ENCODE peak calls at places on chromosomes 13 and 19, in five cellular contexts. One of them, this sample, is unnamed.
A peak's percentile ranks its signal among the peaks of the same experiment; 100 is the strongest.

GRCh38 chr19:50695251-50696064 is 24.1 kb downstream of the SHANK1 start:
- DNase-seq in IMR-90: no peak
- DNase-seq in cardiac fibroblast: peak; percentile 10
- DNase-seq in HCT116: no peak
- DNase-seq in HFF-Myc: no peak
- DNase-seq in this sample: no peak

GRCh38 chr13:112998506-112999280 is 29.7 kb downstream of the MCF2L start:
- DNase-seq in IMR-90: no peak
- DNase-seq in cardiac fibroblast: no peak
- DNase-seq in HCT116: no peak
- DNase-seq in HFF-Myc: no peak
- DNase-seq in this sample: no peak

GRCh38 chr13:24097667-24098066 is 62.9 kb upstream of the SPATA13 start:
- DNase-seq in IMR-90: no peak
- DNase-seq in cardiac fibroblast: no peak
- DNase-seq in HCT116: no peak
- DNase-seq in HFF-Myc: no peak
- DNase-seq in this sample: no peak

GRCh38 chr13:45718992-45719391 is 16.9 kb downstream of the CBY2 start:
- DNase-seq in IMR-90: no peak
- DNase-seq in cardiac fibroblast: peak; percentile 7
- DNase-seq in HCT116: no peak
- DNase-seq in HFF-Myc: no peak
- DNase-seq in this sample: no peak

GRCh38 chr19:49533551-49534488 is 6.0 kb downstream of the RCN3 start:
- DNase-seq in IMR-90: peak; percentile 28
- DNase-seq in cardiac fibroblast: peak; percentile 61
- DNase-seq in HCT116: no peak
- DNase-seq in HFF-Myc: no peak
- DNase-seq in this sample: no peak

GRCh38 chr13:28394422-28394821 is 100.5 kb downstream of the FLT1 start:
- DNase-seq in IMR-90: peak; percentile 34
- DNase-seq in cardiac fibroblast: peak; percentile 23
- DNase-seq in HCT116: no peak
- DNase-seq in HFF-Myc: no peak
- DNase-seq in this sample: no peak

GRCh38 chr19:4988770-4989251 is 19.9 kb downstream of the KDM4B start:
- DNase-seq in IMR-90: peak; percentile 88
- DNase-seq in cardiac fibroblast: peak; percentile 70
- DNase-seq in HCT116: no peak
- DNase-seq in HFF-Myc: no peak
- DNase-seq in this sample: no peak

GRCh38 chr13:30113983-30114491 is 193.3 kb downstream of the KATNAL1 start:
- DNase-seq in IMR-90: no peak
- DNase-seq in cardiac fibroblast: no peak
- DNase-seq in HCT116: no peak
- DNase-seq in HFF-Myc: no peak
- DNase-seq in this sample: no peak

GRCh38 chr19:17784201-17785008 is 10.5 kb upstream of the B3GNT3 start:
- DNase-seq in IMR-90: peak; percentile 36
- DNase-seq in cardiac fibroblast: peak; percentile 74
- DNase-seq in HCT116: no peak
- DNase-seq in HFF-Myc: no peak
- DNase-seq in this sample: no peak

GRCh38 chr13:89878904-89879303 is 1468.6 kb upstream of the MIR17HG start:
- DNase-seq in IMR-90: no peak
- DNase-seq in cardiac fibroblast: no peak
- DNase-seq in HCT116: no peak
- DNase-seq in HFF-Myc: no peak
- DNase-seq in this sample: no peak

GRCh38 chr19:6728346-6728745 is 7.9 kb upstream of the C3 start:
- DNase-seq in IMR-90: no peak
- DNase-seq in cardiac fibroblast: no peak
- DNase-seq in HCT116: no peak
- DNase-seq in HFF-Myc: no peak
- DNase-seq in this sample: no peak

GRCh38 chr13:114079601-114080536 is 52.6 kb downstream of the RASA3 start:
- DNase-seq in IMR-90: no peak
- DNase-seq in cardiac fibroblast: no peak
- DNase-seq in HCT116: no peak
- DNase-seq in HFF-Myc: no peak
- DNase-seq in this sample: no peak

GRCh38 chr19:11705474-11705873 is 33.3 kb downstream of the ZNF823 start:
- DNase-seq in IMR-90: no peak
- DNase-seq in cardiac fibroblast: no peak
- DNase-seq in HCT116: no peak
- DNase-seq in HFF-Myc: no peak
- DNase-seq in this sample: no peak

GRCh38 chr19:55314396-55314795 is 10.7 kb downstream of the TMEM150B start:
- DNase-seq in IMR-90: no peak
- DNase-seq in cardiac fibroblast: no peak
- DNase-seq in HCT116: no peak
- DNase-seq in HFF-Myc: no peak
- DNase-seq in this sample: no peak

GRCh38 chr13:23469901-23470525 is 36.5 kb upstream of the SACS start:
- DNase-seq in IMR-90: peak; percentile 83
- DNase-seq in cardiac fibroblast: no peak
- DNase-seq in HCT116: no peak
- DNase-seq in HFF-Myc: peak; percentile 89
- DNase-seq in this sample: no peak

DNA sequence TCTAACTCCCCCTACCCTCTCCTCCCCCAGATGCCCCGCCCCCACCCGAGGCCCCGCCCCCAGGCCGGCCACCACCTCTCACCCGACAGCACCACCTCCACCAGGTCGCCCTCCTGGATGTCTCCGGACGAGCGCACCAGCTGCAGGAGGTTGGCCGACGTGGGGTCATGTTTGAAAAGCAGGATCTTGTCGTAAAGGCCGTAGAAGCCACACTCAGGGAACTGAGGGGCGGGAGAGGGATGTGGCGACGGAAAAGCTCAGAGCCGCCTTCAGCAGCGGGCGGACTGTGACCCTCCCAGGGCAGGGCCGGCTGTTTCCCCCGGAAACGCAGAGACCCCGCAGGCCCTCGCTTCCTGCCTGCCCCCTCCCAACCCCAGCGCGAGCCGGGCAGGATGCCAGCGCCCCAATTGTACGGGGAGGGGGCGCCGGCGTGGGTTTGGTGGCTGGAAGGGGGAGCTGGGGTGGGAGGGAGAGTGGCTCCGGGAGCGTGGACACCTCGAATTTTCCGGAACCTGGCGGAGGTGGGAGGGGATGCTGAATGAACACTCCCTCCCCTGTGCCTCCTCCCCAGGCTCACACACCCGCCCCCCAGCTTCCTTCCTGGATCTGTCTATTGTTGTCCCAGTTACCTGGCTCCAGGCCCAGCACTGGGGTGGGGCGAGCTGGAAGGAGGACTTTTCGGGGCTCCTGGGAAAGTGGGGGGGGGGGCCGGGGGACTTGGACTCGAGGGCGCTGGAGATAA is 3.0 kb downstream of the PRKD2 start:
- DNase-seq in IMR-90: peak; percentile 63
- DNase-seq in cardiac fibroblast: peak; percentile 91
- DNase-seq in HCT116: peak; percentile 70
- DNase-seq in HFF-Myc: peak; percentile 54
- DNase-seq in this sample: no peak
- H3K4me3 ChIP-seq in IMR-90: peak overlapping the region; percentile 42
- H3K4me3 ChIP-seq in cardiac fibroblast: peak overlapping the region; percentile 69
- H3K4me3 ChIP-seq in HCT116: peak overlapping the region; percentile 82
- H3K4me3 ChIP-seq in HFF-Myc: peak overlapping the region; percentile 76
- H3K4me3 ChIP-seq in this sample: peak overlapping the region; percentile 55

GRCh38 chr19:34275705-34276104 is 21.4 kb downstream of the GARRE1 start:
- DNase-seq in IMR-90: no peak
- DNase-seq in cardiac fibroblast: no peak
- DNase-seq in HCT116: no peak
- DNase-seq in HFF-Myc: no peak
- DNase-seq in this sample: no peak
- TF ChIP-seq CTCF in IMR-90: no peak
- TF ChIP-seq CTCF in cardiac fibroblast: no peak
- TF ChIP-seq CTCF in HCT116: no peak
- TF ChIP-seq CTCF in HFF-Myc: no peak
- TF ChIP-seq CTCF in this sample: no peak

DNA sequence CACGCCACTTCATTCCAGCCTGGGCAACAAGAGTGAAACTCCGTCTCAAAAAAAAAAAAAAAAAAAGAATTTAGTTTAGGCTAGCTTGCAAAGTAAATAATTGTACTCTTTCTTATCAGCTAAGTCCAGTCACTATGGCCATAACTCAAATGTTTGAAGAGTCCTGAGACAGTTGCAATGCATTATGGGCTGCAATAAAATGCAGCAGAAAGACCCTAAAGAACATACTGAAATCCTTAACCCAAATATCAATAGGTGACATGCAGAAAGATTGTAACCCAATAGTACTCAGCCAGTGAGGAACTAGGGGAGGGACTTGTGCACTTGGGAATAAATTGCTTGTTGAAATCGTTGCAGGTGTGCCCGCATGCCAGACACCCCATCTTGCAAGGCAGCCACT is 20.9 kb upstream of the FFAR2 start:
- DNase-seq in IMR-90: no peak
- DNase-seq in cardiac fibroblast: no peak
- DNase-seq in HCT116: no peak
- DNase-seq in HFF-Myc: no peak
- DNase-seq in this sample: no peak
- H3K4me3 ChIP-seq in IMR-90: no peak overlapping the region
- H3K4me3 ChIP-seq in cardiac fibroblast: no peak overlapping the region
- H3K4me3 ChIP-seq in HCT116: no peak overlapping the region
- H3K4me3 ChIP-seq in HFF-Myc: no peak overlapping the region
- H3K4me3 ChIP-seq in this sample: no peak overlapping the region

GRCh38 chr19:10471909-10472308 is 31.2 kb downstream of the KEAP1 start:
- DNase-seq in IMR-90: peak; percentile 47
- DNase-seq in cardiac fibroblast: peak; percentile 71
- DNase-seq in HCT116: no peak
- DNase-seq in HFF-Myc: no peak
- DNase-seq in this sample: peak; percentile 25
- TF ChIP-seq CTCF in IMR-90: peak; percentile 38
- TF ChIP-seq CTCF in cardiac fibroblast: peak; percentile 49
- TF ChIP-seq CTCF in HCT116: peak; percentile 43
- TF ChIP-seq CTCF in HFF-Myc: peak; percentile 36
- TF ChIP-seq CTCF in this sample: peak; percentile 54

GRCh38 chr13:44276061-44276460 is 97.6 kb upstream of the SERP2 start:
- DNase-seq in IMR-90: no peak
- DNase-seq in cardiac fibroblast: no peak
- DNase-seq in HCT116: no peak
- DNase-seq in HFF-Myc: no peak
- DNase-seq in this sample: no peak
- H3K4me3 ChIP-seq in IMR-90: no peak overlapping the region
- H3K4me3 ChIP-seq in cardiac fibroblast: no peak overlapping the region
- H3K4me3 ChIP-seq in HCT116: no peak overlapping the region
- H3K4me3 ChIP-seq in HFF-Myc: no peak overlapping the region
- H3K4me3 ChIP-seq in this sample: no peak overlapping the region

GRCh38 chr19:16603090-16603489 is 24.9 kb downstream of the MED26 start:
- DNase-seq in IMR-90: no peak
- DNase-seq in cardiac fibroblast: peak; percentile 26
- DNase-seq in HCT116: no peak
- DNase-seq in HFF-Myc: no peak
- DNase-seq in this sample: peak; percentile 83

GRCh38 chr19:16607819-16608218 is 20.2 kb downstream of the MED26 start:
- DNase-seq in IMR-90: no peak
- DNase-seq in cardiac fibroblast: no peak
- DNase-seq in HCT116: no peak
- DNase-seq in HFF-Myc: no peak
- DNase-seq in this sample: no peak

GRCh38 chr19:16605115-16605514 is 22.9 kb downstream of the MED26 start:
- DNase-seq in IMR-90: no peak
- DNase-seq in cardiac fibroblast: no peak
- DNase-seq in HCT116: no peak
- DNase-seq in HFF-Myc: no peak
- DNase-seq in this sample: no peak

GRCh38 chr19:16604615-16605014 is 23.4 kb downstream of the MED26 start:
- DNase-seq in IMR-90: no peak
- DNase-seq in cardiac fibroblast: no peak
- DNase-seq in HCT116: no peak
- DNase-seq in HFF-Myc: no peak
- DNase-seq in this sample: no peak

DNA sequence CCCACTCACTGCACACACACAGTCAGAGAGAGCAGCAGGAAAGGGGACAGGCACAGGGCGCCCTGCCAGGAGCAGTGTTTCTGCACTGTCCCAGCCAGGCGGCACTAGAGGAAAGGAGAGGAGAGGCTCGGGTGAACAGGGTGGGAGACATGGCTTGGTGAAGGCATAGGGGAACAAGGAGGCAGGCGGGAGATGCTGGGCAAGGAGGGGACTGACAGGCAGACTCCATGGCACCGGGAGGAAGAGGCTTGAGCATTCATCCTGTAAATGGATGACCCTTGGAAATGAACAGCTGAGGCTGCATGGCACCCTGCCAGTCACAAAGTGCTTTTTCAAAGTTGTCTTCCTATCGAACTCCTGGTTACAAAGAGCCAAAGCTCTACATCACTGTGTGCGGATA is 22.5 kb downstream of the MED26 start:
- DNase-seq in IMR-90: no peak
- DNase-seq in cardiac fibroblast: no peak
- DNase-seq in HCT116: no peak
- DNase-seq in HFF-Myc: no peak
- DNase-seq in this sample: no peak
- TF ChIP-seq CTCF in IMR-90: no peak
- TF ChIP-seq CTCF in cardiac fibroblast: no peak
- TF ChIP-seq CTCF in HCT116: no peak
- TF ChIP-seq CTCF in HFF-Myc: no peak
- TF ChIP-seq CTCF in this sample: peak; percentile 43